ENCODE peak calls at places on chromosome 11, in ten cellular contexts. K, Z, V, D, U, A, C, N, G and X are unnamed samples.

GRCh38 chr11:94068764-94069163 is 47.6 kb downstream of the HEPHL1 start:
- DNase-seq in G (no peak), N (no peak), Z (no peak), A (no peak), C (no peak), V (no peak), D (no peak), K (no peak), U (no peak), X (no peak)

GRCh38 chr11:119709638-119710346 is 19.2 kb downstream of the NECTIN1 start:
- DNase-seq in G (no peak), A (peak), D (no peak), N (no peak), K (no peak), Z (peak), C (no peak), V (no peak), U (peak), X (peak)

GRCh38 chr11:78753297-78753696 is 178.6 kb upstream of the NARS2 start:
- DNase-seq in G (no peak), U (no peak), Z (no peak), A (no peak), K (no peak), D (no peak), C (no peak), V (no peak), N (no peak), X (no peak)

GRCh38 chr11:20415432-20415831 is 27.9 kb downstream of the PRMT3 start:
- DNase-seq in V (no peak), C (no peak), N (no peak), Z (no peak), U (no peak), D (no peak), A (no peak), G (no peak), K (no peak), X (no peak)

GRCh38 chr11:117199061-117199915 is at the start of gene TAGLN:
- DNase-seq in A (peak), U (peak), G (no peak), K (peak), Z (peak), V (peak), D (no peak), C (no peak), N (peak), X (no peak)

GRCh38 chr11:62552931-62553838 is 6.6 kb upstream of the AHNAK start:
- DNase-seq in U (no peak), A (peak), G (peak), D (peak), V (peak), K (peak), Z (peak), N (peak), C (no peak), X (peak)

GRCh38 chr11:102761646-102762238 is 18.7 kb downstream of the MMP10 start:
- DNase-seq in Z (no peak), N (no peak), U (no peak), C (no peak), G (no peak), D (no peak), V (no peak), A (peak), K (no peak), X (no peak)

GRCh38 chr11:84398017-84398626 is 1112.0 kb upstream of the CCDC90B start:
- DNase-seq in C (no peak), K (no peak), N (no peak), Z (no peak), A (peak), U (no peak), D (no peak), G (no peak), V (no peak), X (no peak)

GRCh38 chr11:45146072-45147016 is at the start of gene PRDM11:
- DNase-seq in U (peak), C (peak), D (peak), V (peak), N (peak), G (peak), Z (peak), A (peak), K (no peak), X (no peak)

GRCh38 chr11:118241191-118242098 is 10.7 kb downstream of the MPZL3 start:
- DNase-seq in G (peak), K (no peak), D (peak), U (no peak), A (peak), N (peak), V (peak), C (no peak), Z (no peak), X (peak)

GRCh38 chr11:115333106-115333505 is 171.1 kb downstream of the CADM1 start:
- DNase-seq in A (peak), N (no peak), C (no peak), U (no peak), Z (no peak), K (no peak), D (no peak), V (no peak), G (no peak), X (no peak)

GRCh38 chr11:132464939-132465338 is 1067.4 kb downstream of the OPCML start:
- DNase-seq in Z (no peak), G (no peak), D (no peak), K (no peak), A (no peak), V (no peak), C (no peak), N (no peak), U (no peak), X (no peak)

GRCh38 chr11:65492637-65493366 is 6.0 kb upstream of the MALAT1 start:
- DNase-seq in C (no peak), A (no peak), N (peak), V (no peak), K (peak), D (no peak), Z (no peak), U (no peak), G (no peak), X (peak)